ENCODE peak calls at places on chromosomes 4 and X, in four cellular contexts. M is foreskin fibroblast, X is endodermal cell, V is WTC11. A is an unnamed sample.

GRCh38 chr4:182449960-182450359 is 206.8 kb downstream of the TENM3 start:
- DNase-seq in M (no peak), X (no peak), V (no peak), A (no peak)

GRCh38 chr4:6010789-6011188 is 7.4 kb downstream of the C4orf50 start:
- DNase-seq in M (no peak), X (no peak), V (no peak), A (no peak)

GRCh38 chrX:109774706-109775105 is 41.6 kb upstream of the ACSL4 start:
- DNase-seq in M (peak; percentile 67), X (no peak), V (no peak), A (peak; percentile 11)

GRCh38 chr4:156568041-156568440 is 403.6 kb downstream of the PDGFC start:
- DNase-seq in M (no peak), X (no peak), V (no peak), A (no peak)

GRCh38 chr4:15015170-15015569 is 12.9 kb downstream of the CPEB2 start:
- DNase-seq in M (no peak), X (no peak), V (no peak), A (no peak)

GRCh38 chr4:25347473-25347872 is 29.6 kb upstream of the ANAPC4 start:
- DNase-seq in M (no peak), X (no peak), V (no peak), A (no peak)

GRCh38 chrX:140425712-140426395 is 79.0 kb downstream of the SOX3 start:
- DNase-seq in M (no peak), X (no peak), V (no peak), A (no peak)

GRCh38 chr4:97073194-97073593 is 1070.1 kb downstream of the STPG2 start:
- DNase-seq in M (no peak), X (no peak), V (no peak), A (no peak)

GRCh38 chr4:15914291-15914690 is 24.2 kb downstream of the FGFBP1 start:
- DNase-seq in M (no peak), X (no peak), V (no peak), A (no peak)

GRCh38 chr4:153252122-153252521 is 47.9 kb downstream of the TRIM2 start:
- DNase-seq in M (no peak), X (no peak), V (no peak), A (no peak)

GRCh38 chrX:134694333-134694925 is 36.2 kb upstream of the PLAC1 start:
- DNase-seq in M (no peak), X (no peak), V (no peak), A (no peak)

GRCh38 chr4:103201724-103202123 is 3.6 kb upstream of the CENPE start:
- DNase-seq in M (no peak), X (no peak), V (no peak), A (no peak)

GRCh38 chr4:183256343-183256742 is 63.7 kb downstream of the CLDN22 start:
- DNase-seq in M (no peak), X (no peak), V (no peak), A (no peak)

GRCh38 chr4:113881256-113881655 is 98.2 kb downstream of the ARSJ start:
- DNase-seq in M (peak; percentile 14), X (no peak), V (no peak), A (no peak)

GRCh38 chr4:94447754-94448411 is 3.9 kb upstream of the PDLIM5 start:
- DNase-seq in M (no peak), X (no peak), V (no peak), A (no peak)

GRCh38 chr4:169013396-169013795 is 3.3 kb upstream of the CBR4 start:
- DNase-seq in M (no peak), X (no peak), V (no peak), A (no peak)

GRCh38 chr4:139876328-139876941 is 210.8 kb downstream of the MGST2 start:
- DNase-seq in M (no peak), X (no peak), V (no peak), A (peak; percentile 15)
- TF ChIP-seq CTCF in M (no peak), X (no peak), V (no peak), A (no peak)

GRCh38 chr4:118798658-118799057 is 37.3 kb downstream of the SEC24D start:
- DNase-seq in M (no peak), X (peak; percentile 73), V (peak; percentile 30), A (no peak)
- TF ChIP-seq CTCF in M (no peak), X (peak; percentile 69), V (no peak), A (no peak)

GRCh38 chr4:1092983-1093361 is 20.4 kb downstream of the RNF212 start:
- DNase-seq in M (no peak), X (no peak), V (no peak), A (no peak)

GRCh38 chr4:1091561-1091995 is 21.8 kb downstream of the RNF212 start:
- DNase-seq in M (no peak), X (no peak), V (no peak), A (no peak)

GRCh38 chr4:1093391-1094335 is 19.7 kb downstream of the RNF212 start:
- DNase-seq in M (no peak), X (no peak), V (no peak), A (no peak)

GRCh38 chr4:1090465-1091440 is 22.6 kb downstream of the RNF212 start:
- DNase-seq in M (no peak), X (no peak), V (no peak), A (peak; percentile 28)

GRCh38 chr4:1092026-1092982 is 21.1 kb downstream of the RNF212 start:
- DNase-seq in M (no peak), X (peak; percentile 65), V (peak; percentile 67), A (no peak)
- TF ChIP-seq CTCF in M (no peak), X (peak; percentile 60), V (peak; percentile 22), A (no peak)

DNA sequence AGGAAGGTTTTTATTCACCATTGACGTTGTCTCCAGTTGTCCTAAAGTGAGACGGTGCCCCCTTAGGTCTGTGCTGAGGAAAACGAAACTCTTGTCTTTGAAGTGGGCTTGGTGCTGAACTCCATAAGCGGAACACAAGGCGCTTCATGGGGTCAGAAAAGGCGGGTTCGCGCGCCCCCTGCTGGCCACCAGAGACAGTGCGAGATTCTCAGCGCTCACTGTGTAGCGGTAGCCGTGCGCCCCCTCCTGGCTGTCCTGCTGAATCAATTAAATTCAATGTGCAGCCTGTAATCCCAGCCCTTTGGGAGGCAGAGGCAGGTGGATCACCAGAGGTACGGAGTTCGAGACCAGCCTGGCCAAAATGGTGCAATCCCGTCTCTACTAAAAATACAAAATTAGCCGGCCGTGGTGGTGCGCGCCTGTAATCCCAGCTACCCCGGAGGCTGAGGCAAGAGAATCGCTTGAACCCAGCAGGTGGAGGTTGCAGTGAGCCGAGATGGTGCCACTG is 64.1 kb downstream of the RLIM start:
- DNase-seq in M (peak; percentile 48), X (peak; percentile 93), V (peak; percentile 79), A (peak; percentile 88)
- TF ChIP-seq CTCF in M (peak; percentile 87), X (peak; percentile 99), V (peak; percentile 96), A (peak; percentile 87)

GRCh38 chr4:10889819-10890218 is 205.3 kb upstream of the CLNK start:
- DNase-seq in M (no peak), X (no peak), V (no peak), A (no peak)
- TF ChIP-seq CTCF in M (no peak), X (peak; percentile 53), V (no peak), A (no peak)

DNA sequence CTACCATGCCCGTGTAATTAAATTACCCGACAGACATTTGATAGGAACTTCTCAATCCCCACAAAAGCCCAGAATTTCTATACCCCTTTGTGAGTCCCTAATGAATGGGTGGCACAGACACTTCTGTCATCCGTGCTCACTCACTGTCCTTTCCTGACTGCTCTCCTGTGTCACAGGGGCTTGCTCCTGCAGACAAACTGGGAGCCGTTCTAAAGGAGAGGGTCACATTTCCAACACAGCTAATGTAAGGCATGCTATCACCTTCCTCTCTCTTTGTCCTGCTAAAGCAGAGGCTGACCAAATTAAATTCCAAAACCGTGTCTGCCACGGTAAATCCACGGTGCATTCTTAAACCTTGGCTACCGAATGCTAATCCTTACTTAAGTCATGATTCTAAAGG is 108.6 kb upstream of the MID1 start:
- DNase-seq in M (no peak), X (no peak), V (no peak), A (no peak)
- TF ChIP-seq CTCF in M (no peak), X (no peak), V (no peak), A (no peak)

DNA sequence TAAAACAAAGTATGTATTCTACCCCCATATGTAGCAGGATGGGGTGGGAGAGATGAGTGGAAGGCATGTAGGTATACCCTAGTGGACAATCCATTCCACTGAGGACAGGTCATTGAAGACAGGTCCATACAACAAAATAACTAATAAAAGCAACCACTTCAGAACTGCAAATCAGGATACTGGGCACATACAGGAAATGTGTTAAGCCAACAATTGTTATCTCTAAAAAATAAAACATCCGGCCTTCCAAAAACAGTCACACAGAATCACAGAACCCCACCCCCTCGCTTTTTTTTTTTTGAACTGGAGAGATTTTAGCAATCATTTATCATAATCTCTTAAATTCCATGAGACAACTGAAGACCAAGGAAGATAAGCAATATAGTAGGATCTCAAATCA is 112.9 kb downstream of the FRYL start:
- DNase-seq in M (no peak), X (no peak), V (no peak), A (no peak)
- TF ChIP-seq CTCF in M (no peak), X (peak; percentile 20), V (no peak), A (no peak)